ENCODE peak calls at places on chromosome 5, in four cellular contexts. One of them, this sample, is unnamed. For H3K4me1, the result is how much of the 10 kb centered on the place peaks cover.

GRCh38 chr5:101590384-101590783 is 687.3 kb upstream of the ST8SIA4 start:
- DNase-seq in K562: no peak
- DNase-seq in HCT116: peak
- DNase-seq in Panc1: no peak
- DNase-seq in this sample: no peak

GRCh38 chr5:154397652-154398406 is 48.0 kb upstream of the SAP30L start:
- DNase-seq in K562: no peak
- DNase-seq in HCT116: no peak
- DNase-seq in Panc1: no peak
- DNase-seq in this sample: no peak

GRCh38 chr5:111254613-111255012 is 30.4 kb downstream of the CAMK4 start:
- DNase-seq in K562: no peak
- DNase-seq in Panc1: no peak
- DNase-seq in HCT116: no peak
- DNase-seq in this sample: no peak

GRCh38 chr5:148807845-148808244 is 18.6 kb upstream of the ADRB2 start:
- DNase-seq in Panc1: no peak
- DNase-seq in K562: peak
- DNase-seq in HCT116: no peak
- DNase-seq in this sample: no peak

GRCh38 chr5:168291281-168291960 is at the start of gene WWC1:
- DNase-seq in K562: peak
- DNase-seq in Panc1: no peak
- DNase-seq in HCT116: peak
- DNase-seq in this sample: peak

GRCh38 chr5:132116072-132116471 is 42.5 kb downstream of the CSF2 start:
- DNase-seq in Panc1: no peak
- DNase-seq in K562: no peak
- DNase-seq in HCT116: no peak
- DNase-seq in this sample: no peak

GRCh38 chr5:109690456-109691247 is 925 bp downstream of the MAN2A1 start:
- DNase-seq in HCT116: peak
- DNase-seq in K562: peak
- DNase-seq in Panc1: no peak
- DNase-seq in this sample: peak

GRCh38 chr5:38379360-38379827 is 121.0 kb downstream of the EGFLAM start:
- DNase-seq in K562: peak
- DNase-seq in HCT116: no peak
- DNase-seq in Panc1: no peak
- DNase-seq in this sample: no peak

GRCh38 chr5:157253547-157253946 is 12.4 kb upstream of the CYFIP2 start:
- DNase-seq in K562: peak
- DNase-seq in HCT116: peak
- DNase-seq in Panc1: peak
- DNase-seq in this sample: peak

GRCh38 chr5:123098767-123099513 is 9.9 kb downstream of the PRDM6 start:
- DNase-seq in HCT116: no peak
- DNase-seq in K562: no peak
- DNase-seq in Panc1: no peak
- DNase-seq in this sample: no peak

GRCh38 chr5:132086277-132086794 is 12.7 kb downstream of the CSF2 start:
- DNase-seq in HCT116: no peak
- DNase-seq in Panc1: no peak
- DNase-seq in K562: peak
- DNase-seq in this sample: no peak

GRCh38 chr5:135242021-135242480 is 157.0 kb downstream of the MACROH2A1 start:
- DNase-seq in HCT116: no peak
- DNase-seq in K562: no peak
- DNase-seq in Panc1: no peak
- DNase-seq in this sample: no peak

GRCh38 chr5:50606179-50606578 is 60.3 kb upstream of the PARP8 start:
- DNase-seq in K562: no peak
- DNase-seq in Panc1: no peak
- DNase-seq in HCT116: no peak
- DNase-seq in this sample: no peak

GRCh38 chr5:171521219-171521633 is 101.8 kb downstream of the FGF18 start:
- DNase-seq in K562: no peak
- DNase-seq in HCT116: peak
- DNase-seq in Panc1: no peak
- DNase-seq in this sample: no peak

GRCh38 chr5:1099931-1100651 is 11.8 kb downstream of the SLC12A7 start:
- DNase-seq in K562: no peak
- DNase-seq in Panc1: no peak
- DNase-seq in HCT116: no peak
- DNase-seq in this sample: no peak

GRCh38 chr5:7213525-7213924 is 182.4 kb upstream of the ADCY2 start:
- DNase-seq in HCT116: no peak
- DNase-seq in K562: no peak
- DNase-seq in Panc1: no peak
- DNase-seq in this sample: no peak

GRCh38 chr5:67283275-67283987 is 86.8 kb upstream of the CD180 start:
- DNase-seq in HCT116: no peak
- DNase-seq in Panc1: no peak
- DNase-seq in K562: no peak
- DNase-seq in this sample: peak

GRCh38 chr5:32202394-32202793 is 28.3 kb upstream of the GOLPH3 start:
- DNase-seq in HCT116: no peak
- DNase-seq in K562: no peak
- DNase-seq in Panc1: no peak
- DNase-seq in this sample: no peak

GRCh38 chr5:61307196-61307590 is 24.9 kb upstream of the ZSWIM6 start:
- DNase-seq in HCT116: no peak
- DNase-seq in Panc1: no peak
- DNase-seq in K562: no peak
- DNase-seq in this sample: no peak
- H3K4me1 ChIP-seq in HCT116: under half
- H3K4me1 ChIP-seq in Panc1: under half
- H3K4me1 ChIP-seq in K562: under half
- H3K4me1 ChIP-seq in this sample: under half

GRCh38 chr5:141844414-141845097 is 33.7 kb downstream of the PCDH1 start:
- DNase-seq in Panc1: no peak
- DNase-seq in HCT116: no peak
- DNase-seq in K562: no peak
- DNase-seq in this sample: no peak

GRCh38 chr5:141841781-141842180 is 36.4 kb downstream of the PCDH1 start:
- DNase-seq in K562: no peak
- DNase-seq in HCT116: no peak
- DNase-seq in Panc1: no peak
- DNase-seq in this sample: no peak

GRCh38 chr5:141845371-141845821 is 32.8 kb downstream of the PCDH1 start:
- DNase-seq in HCT116: no peak
- DNase-seq in Panc1: no peak
- DNase-seq in K562: peak
- DNase-seq in this sample: no peak

GRCh38 chr5:141841376-141841775 is 36.8 kb downstream of the PCDH1 start:
- DNase-seq in Panc1: no peak
- DNase-seq in K562: no peak
- DNase-seq in HCT116: no peak
- DNase-seq in this sample: no peak

DNA sequence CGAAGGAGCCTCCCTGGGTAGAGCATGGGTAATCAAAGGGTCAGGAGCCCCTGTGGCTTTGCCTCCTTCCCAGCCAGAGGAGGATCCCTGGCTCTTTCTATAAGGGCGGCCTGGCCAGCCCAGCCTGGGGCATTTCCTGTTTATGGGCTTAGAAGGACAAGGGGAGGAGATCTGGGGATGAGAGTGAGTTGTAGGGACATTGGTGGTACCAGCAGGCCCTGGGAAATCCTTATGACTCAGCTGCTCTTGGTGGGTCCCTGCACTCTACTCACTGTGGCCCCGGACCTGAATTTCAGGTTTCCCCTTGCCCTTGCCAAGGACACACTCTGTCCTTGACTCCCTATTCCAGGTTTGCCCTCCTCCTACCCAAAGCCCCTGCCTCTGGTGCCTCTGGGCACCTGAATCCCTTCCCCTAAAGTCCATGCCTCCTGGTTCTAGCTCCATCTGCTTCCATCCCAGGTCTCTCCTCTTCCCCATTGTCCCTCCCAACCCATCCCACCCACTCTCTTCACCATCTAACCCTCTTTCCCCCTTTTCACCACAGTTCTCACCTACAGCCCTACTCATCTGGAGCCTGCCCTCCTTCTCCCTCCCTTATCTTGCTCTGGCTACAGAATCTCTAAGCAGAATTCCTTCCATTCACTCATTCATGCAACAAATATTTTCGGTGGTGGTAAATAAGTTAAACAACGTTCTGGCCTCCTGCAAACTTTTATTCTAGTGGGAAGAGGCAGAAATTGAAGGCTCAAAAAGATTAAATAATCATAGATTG is 34.9 kb downstream of the PCDH1 start:
- DNase-seq in Panc1: no peak
- DNase-seq in K562: no peak
- DNase-seq in HCT116: no peak
- DNase-seq in this sample: no peak
- TF ChIP-seq TCF7L2 in Panc1: no peak
- TF ChIP-seq TCF7L2 in K562: no peak
- TF ChIP-seq TCF7L2 in HCT116: no peak
- TF ChIP-seq TCF7L2 in this sample: no peak

DNA sequence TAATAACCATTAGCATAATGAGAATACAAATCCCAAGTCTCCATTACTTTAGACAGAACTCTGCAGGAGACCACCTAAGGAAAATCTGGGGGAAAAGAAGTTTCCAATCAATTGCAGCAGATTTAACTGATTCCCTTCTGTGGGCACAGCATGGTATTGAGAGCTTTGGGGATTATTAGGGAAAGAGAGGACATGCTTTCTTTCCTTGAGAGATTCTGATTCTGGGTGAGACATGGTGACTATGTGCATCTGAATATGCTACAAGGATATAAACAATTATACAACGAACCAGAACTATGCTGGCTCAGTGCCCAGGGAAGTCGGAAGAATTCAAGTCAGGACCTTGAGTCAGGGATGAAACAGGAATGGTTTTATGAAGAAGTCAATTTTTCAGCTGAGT is 183.7 kb downstream of the PDE4D start:
- DNase-seq in K562: no peak
- DNase-seq in Panc1: no peak
- DNase-seq in HCT116: no peak
- DNase-seq in this sample: no peak
- H3K4me1 ChIP-seq in K562: under half
- H3K4me1 ChIP-seq in Panc1: under half
- H3K4me1 ChIP-seq in HCT116: under half
- H3K4me1 ChIP-seq in this sample: under half

DNA sequence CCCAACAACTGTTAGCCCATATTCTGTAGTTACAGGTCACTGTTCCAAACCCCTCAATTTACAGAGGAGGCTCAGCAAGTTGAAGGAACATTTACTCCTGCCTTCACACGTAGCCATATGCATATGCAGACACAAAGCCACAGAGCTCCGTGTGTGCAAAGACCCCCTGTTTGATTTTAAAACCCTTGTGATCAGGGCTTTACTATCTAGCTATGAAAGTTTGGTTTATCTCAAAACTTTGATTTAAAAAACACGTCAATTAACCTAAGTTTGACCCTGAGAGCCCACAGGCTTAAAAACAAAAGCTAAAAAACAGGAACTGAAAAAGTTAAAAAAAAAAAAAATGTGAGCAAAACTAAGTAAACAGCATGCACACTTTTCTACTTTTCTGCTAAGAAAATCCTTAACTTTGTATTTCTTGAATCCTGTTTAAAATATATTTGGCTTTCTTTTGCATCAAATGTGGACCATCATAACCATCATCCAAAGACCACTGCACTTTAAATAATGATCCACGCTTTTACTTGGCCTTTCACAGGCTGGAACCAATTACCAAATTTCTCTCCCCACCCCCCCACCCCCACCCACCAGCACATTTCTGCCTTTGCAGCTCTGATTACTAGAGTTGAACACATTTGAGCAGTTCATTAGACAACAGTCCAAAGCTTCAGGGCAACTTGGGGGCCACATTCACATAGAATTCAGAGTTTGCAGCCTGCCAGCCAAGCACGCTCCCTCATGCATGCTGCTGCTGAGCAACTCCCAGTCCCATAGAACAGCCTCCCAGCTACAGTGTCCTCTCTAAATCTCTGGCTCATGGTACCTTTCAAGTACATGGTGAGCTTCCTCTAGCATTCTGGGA is 128.8 kb upstream of the MAP3K1 start:
- DNase-seq in HCT116: no peak
- DNase-seq in K562: no peak
- DNase-seq in Panc1: no peak
- DNase-seq in this sample: no peak
- TF ChIP-seq TCF7L2 in HCT116: no peak
- TF ChIP-seq TCF7L2 in K562: no peak
- TF ChIP-seq TCF7L2 in Panc1: no peak
- TF ChIP-seq TCF7L2 in this sample: no peak

This sample was measured in HepG2.